ENCODE peak calls at places on chromosomes 3 and 15, in ten cellular contexts. N is upper lobe of right lung, D is Calu3, V is lower leg skin, K is GM20000, B is cardiac muscle cell, L is glutamatergic neuron, Q is neural progenitor cell, F is heart left ventricle, W is testis. I is an unnamed sample.

GRCh38 chr3:15327941-15328340 is 4.4 kb downstream of the SH3BP5 start:
- DNase-seq in N (no peak), D (no peak), V (peak), K (peak), B (no peak), L (no peak), Q (no peak), F (peak), W (no peak), I (no peak)

GRCh38 chr3:23079976-23080375 is 123.2 kb upstream of the UBE2E2 start:
- DNase-seq in N (no peak), D (peak), V (no peak), K (no peak), B (peak), L (no peak), Q (no peak), F (no peak), W (no peak), I (no peak)

GRCh38 chr15:70582143-70582945 is 181.0 kb downstream of the UACA start:
- DNase-seq in N (no peak), D (no peak), V (peak), K (no peak), B (peak), L (no peak), Q (no peak), F (no peak), W (no peak), I (no peak)

GRCh38 chr3:72441284-72441994 is 406.8 kb downstream of the SHQ1 start:
- DNase-seq in N (no peak), D (no peak), V (no peak), K (no peak), B (peak), L (no peak), Q (no peak), F (no peak), W (no peak), I (no peak)

GRCh38 chr15:90264649-90265048 is 823 bp upstream of the NGRN start:
- DNase-seq in N (peak), D (peak), V (no peak), K (no peak), B (no peak), L (no peak), Q (no peak), F (no peak), W (no peak), I (no peak)

GRCh38 chr3:23077126-23077525 is 126.0 kb upstream of the UBE2E2 start:
- DNase-seq in N (no peak), D (no peak), V (no peak), K (no peak), B (no peak), L (no peak), Q (no peak), F (no peak), W (no peak), I (no peak)

GRCh38 chr3:57007513-57008415 is 52.7 kb upstream of the SPATA12 start:
- DNase-seq in N (peak), D (peak), V (peak), K (no peak), B (peak), L (no peak), Q (no peak), F (peak), W (peak), I (peak)

GRCh38 chr15:38299216-38299615 is 46.6 kb downstream of the SPRED1 start:
- DNase-seq in N (no peak), D (no peak), V (no peak), K (no peak), B (peak), L (no peak), Q (no peak), F (no peak), W (no peak), I (peak)

GRCh38 chr3:196963309-196963953 is 5.2 kb downstream of the PIGZ start:
- DNase-seq in N (no peak), D (no peak), V (peak), K (no peak), B (no peak), L (no peak), Q (no peak), F (no peak), W (no peak), I (no peak)

GRCh38 chr3:194723846-194724618 is 38.3 kb downstream of the FAM43A start:
- DNase-seq in N (no peak), D (no peak), V (no peak), K (no peak), B (no peak), L (no peak), Q (no peak), F (no peak), W (no peak), I (no peak)

GRCh38 chr3:3177861-3178497 is 1.5 kb downstream of the CRBN start:
- DNase-seq in N (no peak), D (no peak), V (no peak), K (no peak), B (peak), L (no peak), Q (no peak), F (no peak), W (no peak), I (no peak)

GRCh38 chr3:73547427-73548036 is 77.2 kb downstream of the PDZRN3 start:
- DNase-seq in N (no peak), D (no peak), V (no peak), K (no peak), B (peak), L (no peak), Q (no peak), F (no peak), W (peak), I (peak)

GRCh38 chr15:69749797-69750196 is 297.2 kb downstream of the RPLP1 start:
- DNase-seq in N (no peak), D (no peak), V (no peak), K (peak), B (no peak), L (no peak), Q (no peak), F (no peak), W (no peak), I (no peak)

GRCh38 chr3:24451461-24452099 is 43.1 kb downstream of the THRB start:
- DNase-seq in N (no peak), D (no peak), V (no peak), K (no peak), B (no peak), L (no peak), Q (no peak), F (no peak), W (no peak), I (no peak)

GRCh38 chr3:167653750-167654149 is at the start of gene WDR49:
- DNase-seq in N (no peak), D (no peak), V (no peak), K (peak), B (no peak), L (no peak), Q (peak), F (no peak), W (no peak), I (no peak)

GRCh38 chr15:84702961-84703482 is 12.9 kb downstream of the SEC11A start:
- DNase-seq in N (no peak), D (no peak), V (no peak), K (no peak), B (peak), L (no peak), Q (no peak), F (peak), W (peak), I (no peak)

GRCh38 chr3:52983336-52983807 is 62.5 kb downstream of the SFMBT1 start:
- DNase-seq in N (no peak), D (no peak), V (no peak), K (peak), B (no peak), L (no peak), Q (no peak), F (no peak), W (no peak), I (no peak)

GRCh38 chr3:173529062-173529711 is 131.6 kb downstream of the NLGN1 start:
- DNase-seq in N (peak), D (peak), V (no peak), K (peak), B (peak), L (no peak), Q (peak), F (no peak), W (peak), I (no peak)
- TF ChIP-seq CTCF in N (peak), D (peak), V (no peak), K (no peak), B (peak), L (peak), Q (peak), F (no peak), W (no peak), I (peak)

DNA sequence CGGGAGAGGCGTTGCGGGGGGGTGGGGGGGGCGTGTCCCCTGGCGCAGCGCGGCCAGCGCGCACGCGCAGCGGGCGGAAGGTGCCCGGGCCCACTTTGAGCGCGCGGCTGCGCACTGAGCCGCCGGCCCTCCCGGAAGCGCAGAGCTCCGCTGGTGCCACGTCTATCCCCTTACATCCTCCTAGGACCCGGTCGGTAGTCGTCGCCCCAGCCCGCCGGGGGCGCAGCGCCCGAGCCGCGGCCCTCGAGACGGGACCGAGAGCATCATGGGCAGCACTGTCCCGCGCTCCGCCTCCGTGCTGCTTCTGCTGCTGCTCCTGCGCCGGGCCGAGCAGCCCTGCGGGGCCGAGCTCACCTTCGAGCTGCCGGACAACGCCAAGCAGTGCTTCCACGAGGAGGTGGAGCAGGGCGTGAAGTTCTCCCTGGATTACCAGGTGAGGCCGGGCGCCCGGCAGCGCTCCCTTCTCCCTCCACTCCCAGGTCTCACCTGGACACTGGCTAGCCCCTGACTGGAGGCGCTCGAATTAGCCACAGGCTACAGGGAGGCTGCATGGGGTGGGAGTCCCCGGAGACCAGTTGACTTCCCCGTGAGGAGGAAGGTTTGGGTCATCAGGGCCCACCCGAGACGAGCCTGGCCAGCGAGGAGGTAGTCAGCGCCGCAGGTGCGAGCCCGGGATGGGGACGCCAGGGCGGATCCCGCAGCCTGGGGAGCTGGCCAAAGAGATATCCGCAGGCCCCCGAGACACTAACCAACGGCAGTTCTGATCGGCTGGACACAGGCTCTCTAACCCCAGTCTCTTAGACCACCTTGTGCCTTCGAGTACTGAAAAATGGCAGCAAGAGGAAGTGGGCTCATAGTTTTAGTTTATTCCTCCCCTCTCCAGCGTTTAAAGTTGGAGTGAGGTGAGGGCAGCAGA is at the start of gene TMED3:
- DNase-seq in N (peak), D (peak), V (peak), K (peak), B (peak), L (peak), Q (peak), F (peak), W (peak), I (peak)
- TF ChIP-seq CTCF in N (peak), D (peak), V (no peak), K (peak), B (no peak), L (no peak), Q (peak), F (no peak), W (no peak), I (peak)

DNA sequence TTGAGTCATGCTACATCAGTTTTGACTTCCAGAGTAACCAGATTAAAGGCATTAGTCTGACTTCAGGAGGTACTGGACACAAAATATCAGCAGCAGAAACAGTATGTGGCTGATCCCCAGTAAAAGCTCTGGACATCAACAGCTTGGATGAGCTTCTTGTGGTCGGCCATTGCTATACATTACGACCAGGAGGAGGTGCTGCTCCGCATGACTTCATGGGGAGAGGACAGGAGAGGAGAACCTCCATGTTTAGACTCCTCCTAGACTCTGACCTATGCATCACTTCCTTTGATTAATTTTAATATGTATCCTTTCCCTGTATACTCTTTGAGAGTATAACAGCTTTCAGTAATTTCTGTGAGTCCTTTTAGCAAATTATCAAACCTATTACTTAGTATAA is 285.6 kb upstream of the ARHGEF26 start:
- DNase-seq in N (no peak), D (no peak), V (no peak), K (peak), B (no peak), L (no peak), Q (no peak), F (no peak), W (no peak), I (no peak)
- TF ChIP-seq CTCF in N (no peak), D (no peak), V (no peak), K (no peak), B (no peak), L (no peak), Q (peak), F (no peak), W (no peak), I (peak)

GRCh38 chr3:188303286-188303799 is 149.4 kb downstream of the LPP start:
- DNase-seq in N (no peak), D (no peak), V (no peak), K (no peak), B (no peak), L (no peak), Q (no peak), F (no peak), W (no peak), I (no peak)
- TF ChIP-seq CTCF in N (no peak), D (no peak), V (no peak), K (no peak), B (no peak), L (no peak), Q (no peak), F (no peak), W (no peak), I (no peak)

DNA sequence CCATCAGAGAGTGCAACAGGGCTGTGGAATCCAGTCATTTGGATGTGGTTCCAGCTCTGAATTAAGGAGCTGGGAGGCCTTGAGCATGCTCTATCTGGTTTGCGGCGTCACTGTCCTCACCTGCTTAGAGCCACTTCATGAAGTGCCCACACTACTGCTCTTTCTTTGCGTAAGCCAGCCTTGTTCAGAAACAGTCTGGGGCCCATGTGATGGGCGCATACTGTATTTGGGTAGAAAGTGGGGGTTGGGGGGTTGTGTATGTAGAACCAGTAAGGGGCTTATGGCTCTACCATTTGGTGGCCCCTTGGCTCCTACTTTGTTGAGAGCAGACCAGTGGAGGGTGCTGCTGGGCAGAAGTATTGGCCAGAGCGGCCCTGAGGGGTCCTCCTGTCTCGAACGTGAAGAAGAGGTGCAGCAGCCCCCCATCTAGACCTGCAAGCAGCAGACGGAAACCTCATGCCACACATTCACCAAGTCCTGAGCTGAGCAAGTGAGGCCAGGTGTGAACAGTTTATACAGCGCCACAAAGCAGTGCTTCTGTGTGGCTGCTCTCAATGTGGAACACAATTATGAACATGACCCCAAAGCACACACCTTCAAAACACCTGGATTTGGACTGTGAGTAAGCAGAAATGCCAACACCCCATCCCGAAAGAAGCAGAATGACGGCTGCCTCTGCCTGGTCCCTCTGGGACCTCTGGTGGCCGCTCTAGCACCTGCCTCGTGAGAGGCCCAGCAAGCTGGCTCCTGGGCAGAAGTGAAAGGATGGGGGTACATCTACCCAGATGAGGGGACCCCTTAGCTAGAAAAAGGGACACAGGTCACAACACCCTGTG is 26.6 kb downstream of the SRPRB start:
- DNase-seq in N (no peak), D (peak), V (no peak), K (no peak), B (no peak), L (no peak), Q (no peak), F (no peak), W (no peak), I (no peak)
- TF ChIP-seq CTCF in N (no peak), D (peak), V (no peak), K (no peak), B (no peak), L (no peak), Q (no peak), F (no peak), W (no peak), I (no peak)

GRCh38 chr3:13203398-13204176 is 130.4 kb upstream of the IQSEC1 start:
- DNase-seq in N (peak), D (no peak), V (no peak), K (no peak), B (no peak), L (no peak), Q (no peak), F (no peak), W (no peak), I (no peak)
- TF ChIP-seq CTCF in N (no peak), D (no peak), V (no peak), K (no peak), B (no peak), L (no peak), Q (no peak), F (no peak), W (no peak), I (no peak)

I was measured in HFF-Myc.